ENCODE peak calls at places on chromosomes 6 and 20, in ten cellular contexts. One of them, this sample, is unnamed.

GRCh38 chr20:47220161-47220582 is 136.3 kb downstream of the ZMYND8 start:
- DNase-seq in Calu3: peak
- DNase-seq in T-helper 9 cell: peak
- DNase-seq in GM06990: no peak
- DNase-seq in adrenal gland: peak
- DNase-seq in activated T-cell treated with anti-CD3 and anti-CD28 coated beads, Interleukin-2, amount 50 U/mL, for 1 hour: peak
- DNase-seq in endothelial cell: peak
- DNase-seq in smooth muscle cell of the brain vasculature: no peak
- DNase-seq in activated CD8-positive, alpha-beta memory T cell treated with anti-CD3 and anti-CD28 coated beads for 24 hours: peak
- DNase-seq in Kasumi-1: peak
- DNase-seq in this sample: no peak

GRCh38 chr20:62301111-62301668 is 1.6 kb upstream of the ADRM1 start:
- DNase-seq in Calu3: no peak
- DNase-seq in T-helper 9 cell: no peak
- DNase-seq in GM06990: no peak
- DNase-seq in adrenal gland: no peak
- DNase-seq in activated T-cell treated with anti-CD3 and anti-CD28 coated beads, Interleukin-2, amount 50 U/mL, for 1 hour: no peak
- DNase-seq in endothelial cell: no peak
- DNase-seq in smooth muscle cell of the brain vasculature: no peak
- DNase-seq in activated CD8-positive, alpha-beta memory T cell treated with anti-CD3 and anti-CD28 coated beads for 24 hours: no peak
- DNase-seq in Kasumi-1: no peak
- DNase-seq in this sample: no peak

GRCh38 chr20:23125625-23126191 is 39.6 kb upstream of the CD93 start:
- DNase-seq in Calu3: no peak
- DNase-seq in T-helper 9 cell: no peak
- DNase-seq in GM06990: no peak
- DNase-seq in adrenal gland: peak
- DNase-seq in activated T-cell treated with anti-CD3 and anti-CD28 coated beads, Interleukin-2, amount 50 U/mL, for 1 hour: no peak
- DNase-seq in endothelial cell: no peak
- DNase-seq in smooth muscle cell of the brain vasculature: no peak
- DNase-seq in activated CD8-positive, alpha-beta memory T cell treated with anti-CD3 and anti-CD28 coated beads for 24 hours: no peak
- DNase-seq in Kasumi-1: peak
- DNase-seq in this sample: peak

GRCh38 chr6:140671926-140672325 is 1297.5 kb upstream of the CITED2 start:
- DNase-seq in Calu3: no peak
- DNase-seq in T-helper 9 cell: no peak
- DNase-seq in GM06990: no peak
- DNase-seq in adrenal gland: no peak
- DNase-seq in activated T-cell treated with anti-CD3 and anti-CD28 coated beads, Interleukin-2, amount 50 U/mL, for 1 hour: no peak
- DNase-seq in endothelial cell: no peak
- DNase-seq in smooth muscle cell of the brain vasculature: no peak
- DNase-seq in activated CD8-positive, alpha-beta memory T cell treated with anti-CD3 and anti-CD28 coated beads for 24 hours: no peak
- DNase-seq in Kasumi-1: peak
- DNase-seq in this sample: no peak

GRCh38 chr6:19837511-19838441 is 606 bp downstream of the ID4 start:
- DNase-seq in Calu3: peak
- DNase-seq in T-helper 9 cell: no peak
- DNase-seq in GM06990: no peak
- DNase-seq in adrenal gland: no peak
- DNase-seq in activated T-cell treated with anti-CD3 and anti-CD28 coated beads, Interleukin-2, amount 50 U/mL, for 1 hour: no peak
- DNase-seq in endothelial cell: peak
- DNase-seq in smooth muscle cell of the brain vasculature: no peak
- DNase-seq in activated CD8-positive, alpha-beta memory T cell treated with anti-CD3 and anti-CD28 coated beads for 24 hours: no peak
- DNase-seq in Kasumi-1: no peak
- DNase-seq in this sample: no peak

GRCh38 chr6:84065718-84066290 is 32.2 kb downstream of the MRAP2 start:
- DNase-seq in Calu3: no peak
- DNase-seq in T-helper 9 cell: no peak
- DNase-seq in GM06990: no peak
- DNase-seq in adrenal gland: no peak
- DNase-seq in activated T-cell treated with anti-CD3 and anti-CD28 coated beads, Interleukin-2, amount 50 U/mL, for 1 hour: no peak
- DNase-seq in endothelial cell: no peak
- DNase-seq in smooth muscle cell of the brain vasculature: no peak
- DNase-seq in activated CD8-positive, alpha-beta memory T cell treated with anti-CD3 and anti-CD28 coated beads for 24 hours: no peak
- DNase-seq in Kasumi-1: no peak
- DNase-seq in this sample: no peak

GRCh38 chr6:163386329-163386910 is 28.1 kb upstream of the QKI start:
- DNase-seq in Calu3: no peak
- DNase-seq in T-helper 9 cell: no peak
- DNase-seq in GM06990: no peak
- DNase-seq in adrenal gland: no peak
- DNase-seq in activated T-cell treated with anti-CD3 and anti-CD28 coated beads, Interleukin-2, amount 50 U/mL, for 1 hour: no peak
- DNase-seq in endothelial cell: no peak
- DNase-seq in smooth muscle cell of the brain vasculature: no peak
- DNase-seq in activated CD8-positive, alpha-beta memory T cell treated with anti-CD3 and anti-CD28 coated beads for 24 hours: no peak
- DNase-seq in Kasumi-1: no peak
- DNase-seq in this sample: no peak

GRCh38 chr20:23065438-23066201 is 16.1 kb upstream of the THBD start:
- DNase-seq in Calu3: no peak
- DNase-seq in T-helper 9 cell: no peak
- DNase-seq in GM06990: no peak
- DNase-seq in adrenal gland: no peak
- DNase-seq in activated T-cell treated with anti-CD3 and anti-CD28 coated beads, Interleukin-2, amount 50 U/mL, for 1 hour: no peak
- DNase-seq in endothelial cell: no peak
- DNase-seq in smooth muscle cell of the brain vasculature: no peak
- DNase-seq in activated CD8-positive, alpha-beta memory T cell treated with anti-CD3 and anti-CD28 coated beads for 24 hours: no peak
- DNase-seq in Kasumi-1: no peak
- DNase-seq in this sample: no peak

GRCh38 chr6:81655696-81656095 is 96.8 kb downstream of the TENT5A start:
- DNase-seq in Calu3: no peak
- DNase-seq in T-helper 9 cell: no peak
- DNase-seq in GM06990: no peak
- DNase-seq in adrenal gland: no peak
- DNase-seq in activated T-cell treated with anti-CD3 and anti-CD28 coated beads, Interleukin-2, amount 50 U/mL, for 1 hour: no peak
- DNase-seq in endothelial cell: no peak
- DNase-seq in smooth muscle cell of the brain vasculature: no peak
- DNase-seq in activated CD8-positive, alpha-beta memory T cell treated with anti-CD3 and anti-CD28 coated beads for 24 hours: no peak
- DNase-seq in Kasumi-1: no peak
- DNase-seq in this sample: no peak

GRCh38 chr20:34437330-34437986 is 74.4 kb downstream of the ITCH start:
- DNase-seq in Calu3: no peak
- DNase-seq in T-helper 9 cell: no peak
- DNase-seq in GM06990: no peak
- DNase-seq in adrenal gland: no peak
- DNase-seq in activated T-cell treated with anti-CD3 and anti-CD28 coated beads, Interleukin-2, amount 50 U/mL, for 1 hour: no peak
- DNase-seq in endothelial cell: no peak
- DNase-seq in smooth muscle cell of the brain vasculature: no peak
- DNase-seq in activated CD8-positive, alpha-beta memory T cell treated with anti-CD3 and anti-CD28 coated beads for 24 hours: no peak
- DNase-seq in Kasumi-1: peak
- DNase-seq in this sample: no peak